ENCODE peak calls at places on chromosomes 11 and 22, in six cellular contexts. O is fibroblast of the conjunctiva, K is astrocyte of the spinal cord, L is COR-L47, Z is non-pigmented ciliary epithelial cell, S is ovary. M is an unnamed sample.

GRCh38 chr11:120336641-120337132 is 474 bp downstream of the ARHGEF12 start:
- DNase-seq in O (no peak), K (peak), L (no peak), Z (no peak), S (no peak), M (no peak)

GRCh38 chr11:20029193-20029592 is 131.1 kb downstream of the DBX1 start:
- DNase-seq in O (no peak), K (no peak), L (no peak), Z (no peak), S (no peak), M (no peak)

GRCh38 chr11:130103296-130103814 is 33.7 kb downstream of the APLP2 start:
- DNase-seq in O (peak), K (peak), L (no peak), Z (peak), S (no peak), M (no peak)

GRCh38 chr11:75603791-75604736 is 42.0 kb downstream of the SERPINH1 start:
- DNase-seq in O (peak), K (peak), L (no peak), Z (no peak), S (no peak), M (no peak)

GRCh38 chr11:116535954-116536353 is 236.8 kb downstream of the BUD13 start:
- DNase-seq in O (no peak), K (no peak), L (no peak), Z (no peak), S (no peak), M (no peak)

GRCh38 chr22:50260801-50261614 is 475 bp downstream of the MAPK12 start:
- DNase-seq in O (no peak), K (peak), L (peak), Z (no peak), S (peak), M (no peak)

GRCh38 chr11:15720460-15720859 is 605.7 kb downstream of the INSC start:
- DNase-seq in O (no peak), K (no peak), L (no peak), Z (no peak), S (no peak), M (no peak)

GRCh38 chr11:69284081-69284511 is 9.9 kb upstream of the MYEOV start:
- DNase-seq in O (no peak), K (no peak), L (no peak), Z (no peak), S (no peak), M (no peak)

GRCh38 chr11:21475276-21475675 is 717.6 kb upstream of the ANO5 start:
- DNase-seq in O (no peak), K (no peak), L (no peak), Z (no peak), S (no peak), M (no peak)

GRCh38 chr11:134951305-134951700 is 539.3 kb upstream of the B3GAT1 start:
- DNase-seq in O (peak), K (peak), L (no peak), Z (no peak), S (no peak), M (no peak)

GRCh38 chr11:48109046-48109666 is 107.5 kb upstream of the OR4B1 start:
- DNase-seq in O (peak), K (peak), L (peak), Z (no peak), S (no peak), M (no peak)

GRCh38 chr11:19770277-19770676 is 57.6 kb downstream of the NAV2 start:
- DNase-seq in O (no peak), K (no peak), L (no peak), Z (no peak), S (no peak), M (no peak)